ENCODE peak calls at places on chromosomes 11 and 22, in seven cellular contexts. One of them, this sample, is unnamed.

GRCh38 chr11:11876458-11876857 is 34.7 kb downstream of the USP47 start:
- DNase-seq in fibroblast of the aortic adventitia: no peak
- DNase-seq in stimulated activated naive CD4-positive, alpha-beta T cell: no peak
- DNase-seq in fibroblast of mammary gland: peak
- DNase-seq in cardiac fibroblast: peak
- DNase-seq in dorsolateral prefrontal cortex: no peak
- DNase-seq in activated T-helper 1 cell treated with Interleukin-2 at 50 U/mL for 16 hours: no peak
- DNase-seq in this sample: peak

GRCh38 chr11:69840371-69841169 is 21.4 kb upstream of the FGF3 start:
- DNase-seq in cardiac fibroblast: no peak
- DNase-seq in fibroblast of the aortic adventitia: no peak
- DNase-seq in stimulated activated naive CD4-positive, alpha-beta T cell: no peak
- DNase-seq in fibroblast of mammary gland: no peak
- DNase-seq in dorsolateral prefrontal cortex: no peak
- DNase-seq in activated T-helper 1 cell treated with Interleukin-2 at 50 U/mL for 16 hours: no peak
- DNase-seq in this sample: no peak

GRCh38 chr11:1852885-1853284 is at the start of gene LSP1:
- DNase-seq in stimulated activated naive CD4-positive, alpha-beta T cell: peak
- DNase-seq in activated T-helper 1 cell treated with Interleukin-2 at 50 U/mL for 16 hours: peak
- DNase-seq in cardiac fibroblast: no peak
- DNase-seq in fibroblast of mammary gland: no peak
- DNase-seq in fibroblast of the aortic adventitia: no peak
- DNase-seq in dorsolateral prefrontal cortex: no peak
- DNase-seq in this sample: no peak

GRCh38 chr11:113533425-113533698 is 58.2 kb upstream of the DRD2 start:
- DNase-seq in fibroblast of mammary gland: no peak
- DNase-seq in cardiac fibroblast: no peak
- DNase-seq in fibroblast of the aortic adventitia: no peak
- DNase-seq in activated T-helper 1 cell treated with Interleukin-2 at 50 U/mL for 16 hours: no peak
- DNase-seq in stimulated activated naive CD4-positive, alpha-beta T cell: no peak
- DNase-seq in dorsolateral prefrontal cortex: no peak
- DNase-seq in this sample: no peak

GRCh38 chr11:6006395-6006794 is 351 bp downstream of the OR56A4 start:
- DNase-seq in dorsolateral prefrontal cortex: no peak
- DNase-seq in cardiac fibroblast: no peak
- DNase-seq in fibroblast of the aortic adventitia: no peak
- DNase-seq in stimulated activated naive CD4-positive, alpha-beta T cell: no peak
- DNase-seq in activated T-helper 1 cell treated with Interleukin-2 at 50 U/mL for 16 hours: no peak
- DNase-seq in fibroblast of mammary gland: no peak
- DNase-seq in this sample: no peak

GRCh38 chr22:43505423-43505822 is 93.6 kb downstream of the MPPED1 start:
- DNase-seq in fibroblast of mammary gland: no peak
- DNase-seq in dorsolateral prefrontal cortex: no peak
- DNase-seq in activated T-helper 1 cell treated with Interleukin-2 at 50 U/mL for 16 hours: no peak
- DNase-seq in fibroblast of the aortic adventitia: no peak
- DNase-seq in stimulated activated naive CD4-positive, alpha-beta T cell: no peak
- DNase-seq in cardiac fibroblast: no peak
- DNase-seq in this sample: no peak

GRCh38 chr11:76678316-76678715 is 7.8 kb upstream of the LRRC32 start:
- DNase-seq in stimulated activated naive CD4-positive, alpha-beta T cell: no peak
- DNase-seq in activated T-helper 1 cell treated with Interleukin-2 at 50 U/mL for 16 hours: no peak
- DNase-seq in fibroblast of mammary gland: no peak
- DNase-seq in cardiac fibroblast: no peak
- DNase-seq in fibroblast of the aortic adventitia: no peak
- DNase-seq in dorsolateral prefrontal cortex: no peak
- DNase-seq in this sample: no peak

GRCh38 chr22:49364398-49364797 is 463.3 kb downstream of the BRD1 start:
- DNase-seq in activated T-helper 1 cell treated with Interleukin-2 at 50 U/mL for 16 hours: no peak
- DNase-seq in fibroblast of mammary gland: no peak
- DNase-seq in stimulated activated naive CD4-positive, alpha-beta T cell: no peak
- DNase-seq in fibroblast of the aortic adventitia: no peak
- DNase-seq in cardiac fibroblast: no peak
- DNase-seq in dorsolateral prefrontal cortex: no peak
- DNase-seq in this sample: no peak

GRCh38 chr11:17413414-17414316 is 25.2 kb upstream of the KCNJ11 start:
- DNase-seq in fibroblast of mammary gland: no peak
- DNase-seq in dorsolateral prefrontal cortex: no peak
- DNase-seq in cardiac fibroblast: no peak
- DNase-seq in stimulated activated naive CD4-positive, alpha-beta T cell: no peak
- DNase-seq in fibroblast of the aortic adventitia: no peak
- DNase-seq in activated T-helper 1 cell treated with Interleukin-2 at 50 U/mL for 16 hours: no peak
- DNase-seq in this sample: no peak

GRCh38 chr11:33013706-33014105 is 2.0 kb upstream of the DEPDC7 start:
- DNase-seq in cardiac fibroblast: no peak
- DNase-seq in dorsolateral prefrontal cortex: no peak
- DNase-seq in fibroblast of mammary gland: no peak
- DNase-seq in stimulated activated naive CD4-positive, alpha-beta T cell: no peak
- DNase-seq in activated T-helper 1 cell treated with Interleukin-2 at 50 U/mL for 16 hours: no peak
- DNase-seq in fibroblast of the aortic adventitia: no peak
- DNase-seq in this sample: no peak

GRCh38 chr22:40418366-40419201 is 48.2 kb downstream of the SGSM3 start:
- DNase-seq in cardiac fibroblast: no peak
- DNase-seq in dorsolateral prefrontal cortex: peak
- DNase-seq in fibroblast of mammary gland: peak
- DNase-seq in stimulated activated naive CD4-positive, alpha-beta T cell: no peak
- DNase-seq in activated T-helper 1 cell treated with Interleukin-2 at 50 U/mL for 16 hours: no peak
- DNase-seq in fibroblast of the aortic adventitia: no peak
- DNase-seq in this sample: no peak

GRCh38 chr11:103035656-103036434 is 56.1 kb downstream of the DCUN1D5 start:
- DNase-seq in stimulated activated naive CD4-positive, alpha-beta T cell: peak
- DNase-seq in dorsolateral prefrontal cortex: no peak
- DNase-seq in activated T-helper 1 cell treated with Interleukin-2 at 50 U/mL for 16 hours: no peak
- DNase-seq in fibroblast of mammary gland: peak
- DNase-seq in fibroblast of the aortic adventitia: peak
- DNase-seq in cardiac fibroblast: peak
- DNase-seq in this sample: peak